ENCODE peak calls at places on chromosome 7, in six cellular contexts. L is uterus; R is NCI-H1436; U is stimulated activated CD8-positive, alpha-beta memory T cell treated with anti-CD3 and anti-CD28 coated beads, Interleukin-7, amount 100 ng/mL, for 1 hour; A is AG04450; Z is stimulated activated CD4-positive, alpha-beta T cell treated with anti-CD3 and anti-CD28 coated beads, Interleukin-4, amount 100 ng/mL, for 48 hours. K is an unnamed sample.

GRCh38 chr7:18086165-18087030 is 58.8 kb upstream of the PRPS1L1 start:
- DNase-seq in A (no peak), R (peak), Z (no peak), U (no peak), L (peak), K (no peak)

GRCh38 chr7:75808106-75808505 is 5.5 kb downstream of the CCL24 start:
- DNase-seq in L (no peak), U (no peak), Z (no peak), A (no peak), R (no peak), K (peak)

GRCh38 chr7:73717991-73718405 is 1.5 kb downstream of the STX1A start:
- DNase-seq in U (peak), R (no peak), L (no peak), A (no peak), Z (peak), K (peak)

GRCh38 chr7:79980376-79980775 is 154.3 kb upstream of the GNAI1 start:
- DNase-seq in A (no peak), U (no peak), Z (no peak), L (no peak), R (no peak), K (no peak)

GRCh38 chr7:54563329-54563916 is 21.2 kb downstream of the VSTM2A start:
- DNase-seq in A (no peak), U (no peak), Z (no peak), R (no peak), L (no peak), K (no peak)

GRCh38 chr7:139720705-139721231 is 57.0 kb downstream of the HIPK2 start:
- DNase-seq in Z (no peak), U (no peak), A (no peak), R (no peak), L (no peak), K (peak)

GRCh38 chr7:36600869-36601530 is 123.3 kb downstream of the AOAH start:
- DNase-seq in L (no peak), U (no peak), A (peak), R (no peak), Z (peak), K (no peak)

GRCh38 chr7:1670894-1671875 is 1.1 kb downstream of the ELFN1 start:
- DNase-seq in U (no peak), Z (no peak), R (no peak), L (no peak), A (no peak), K (no peak)

GRCh38 chr7:99125505-99125865 is 18.4 kb downstream of the SMURF1 start:
- DNase-seq in U (no peak), L (no peak), Z (no peak), R (no peak), A (no peak), K (no peak)